ENCODE peak calls at places on chromosomes 2 and 18, in nine cellular contexts. T, G, R, E, C, J, Y, Q and A are unnamed samples.
A peak's percentile ranks its signal among the peaks of the same experiment; 100 is the strongest.

GRCh38 chr2:11705063-11705462 is 35.1 kb upstream of the NTSR2 start:
- DNase-seq in T (no peak), G (no peak), R (no peak), E (no peak), C (no peak), J (no peak), Y (no peak), Q (no peak), A (no peak)

GRCh38 chr2:71282493-71282892 is 49.1 kb upstream of the ZNF638 start:
- DNase-seq in T (no peak), G (peak; percentile 41), R (no peak), E (no peak), C (no peak), J (no peak), Y (no peak), Q (peak; percentile 10), A (peak; percentile 50)

GRCh38 chr2:112885503-112885897 is 25.5 kb upstream of the IL37 start:
- DNase-seq in T (no peak), G (no peak), R (no peak), E (no peak), C (no peak), J (no peak), Y (no peak), Q (no peak), A (no peak)

GRCh38 chr2:54422072-54422581 is 34.0 kb upstream of the SPTBN1 start:
- DNase-seq in T (no peak), G (no peak), R (no peak), E (no peak), C (no peak), J (no peak), Y (no peak), Q (no peak), A (no peak)

GRCh38 chr18:3649135-3649558 is 199.2 kb downstream of the TGIF1 start:
- DNase-seq in T (no peak), G (no peak), R (no peak), E (no peak), C (no peak), J (no peak), Y (no peak), Q (no peak), A (no peak)

GRCh38 chr2:69007603-69008002 is 5.4 kb upstream of the ANTXR1 start:
- DNase-seq in T (no peak), G (no peak), R (no peak), E (no peak), C (peak; percentile 19), J (no peak), Y (no peak), Q (no peak), A (no peak)

GRCh38 chr2:236935656-236936445 is 149.8 kb upstream of the COPS8 start:
- DNase-seq in T (no peak), G (no peak), R (no peak), E (no peak), C (no peak), J (no peak), Y (no peak), Q (no peak), A (no peak)

GRCh38 chr2:207765541-207765940 is 4.2 kb downstream of the FZD5 start:
- DNase-seq in T (no peak), G (peak; percentile 57), R (peak; percentile 50), E (no peak), C (no peak), J (no peak), Y (no peak), Q (no peak), A (no peak)

GRCh38 chr2:50448556-50448955 is 583.4 kb downstream of the NRXN1 start:
- DNase-seq in T (no peak), G (no peak), R (no peak), E (no peak), C (no peak), J (no peak), Y (no peak), Q (no peak), A (peak; percentile 46)

GRCh38 chr2:10489842-10490555 is 41.9 kb upstream of the ODC1 start:
- DNase-seq in T (peak; percentile 24), G (no peak), R (no peak), E (no peak), C (no peak), J (no peak), Y (no peak), Q (no peak), A (no peak)

GRCh38 chr18:8890957-8891464 is 185.7 kb downstream of the MTCL1 start:
- DNase-seq in T (no peak), G (peak; percentile 92), R (peak; percentile 75), E (no peak), C (peak; percentile 83), J (no peak), Y (no peak), Q (peak; percentile 66), A (no peak)

GRCh38 chr2:222671259-222672067 is at the start of gene MOGAT1:
- DNase-seq in T (peak; percentile 66), G (no peak), R (peak; percentile 94), E (peak; percentile 96), C (no peak), J (peak; percentile 43), Y (no peak), Q (no peak), A (no peak)

GRCh38 chr2:85758361-85759256 is 4.8 kb downstream of the ATOH8 start:
- DNase-seq in T (no peak), G (no peak), R (no peak), E (peak; percentile 84), C (no peak), J (no peak), Y (no peak), Q (no peak), A (no peak)

GRCh38 chr18:46916551-46917107 is 678 bp downstream of the PIAS2 start:
- DNase-seq in T (no peak), G (peak; percentile 14), R (no peak), E (peak; percentile 34), C (peak; percentile 56), J (no peak), Y (no peak), Q (no peak), A (no peak)

DNA sequence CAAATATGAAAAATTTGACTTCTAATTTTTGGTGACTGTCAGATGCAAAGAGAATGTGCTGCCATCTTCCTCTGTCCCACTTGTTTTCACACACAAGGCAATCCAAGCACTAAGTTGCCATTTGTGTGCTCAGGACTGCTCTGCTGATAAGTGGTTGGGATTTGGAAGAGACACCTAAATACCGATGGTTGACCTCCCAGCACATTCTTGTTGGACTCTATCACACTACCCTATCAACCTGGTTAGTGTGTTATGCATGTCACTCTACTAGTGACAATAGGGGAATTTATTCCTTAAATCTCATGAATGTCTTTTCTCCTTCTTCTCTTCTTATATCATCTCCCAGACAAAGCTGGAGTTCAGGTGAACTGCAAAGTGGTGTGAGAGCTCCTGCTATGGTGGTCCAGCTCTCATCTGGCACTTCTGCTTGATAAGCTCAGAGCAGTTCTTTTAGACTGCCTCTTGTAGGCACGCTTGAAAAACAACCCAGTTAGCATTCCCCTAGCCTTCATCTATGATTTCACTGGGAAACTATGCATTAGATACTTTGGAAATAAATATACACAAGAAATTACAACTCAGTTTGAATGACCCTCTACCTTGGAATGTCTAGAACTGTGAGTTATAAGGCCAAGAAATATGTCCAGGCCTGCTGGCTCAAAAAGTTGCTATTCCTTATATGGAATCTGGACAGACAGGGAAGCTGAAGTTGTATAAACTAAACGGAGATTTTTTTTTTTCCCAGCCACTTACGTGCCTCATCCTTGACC is 404.8 kb downstream of the MEIS1 start:
- DNase-seq in T (no peak), G (peak; percentile 66), R (peak; percentile 8), E (no peak), C (no peak), J (no peak), Y (no peak), Q (no peak), A (no peak)
- TF ChIP-seq CTCF in T (no peak), G (no peak), R (no peak), E (no peak), C (no peak), J (no peak), Y (no peak), Q (no peak), A (no peak)

GRCh38 chr18:31892936-31893335 is 50.0 kb downstream of the TRAPPC8 start:
- DNase-seq in T (no peak), G (no peak), R (no peak), E (no peak), C (no peak), J (no peak), Y (no peak), Q (no peak), A (no peak)

GRCh38 chr18:31891566-31891965 is 51.4 kb downstream of the TRAPPC8 start:
- DNase-seq in T (no peak), G (no peak), R (no peak), E (no peak), C (no peak), J (no peak), Y (no peak), Q (no peak), A (no peak)
- TF ChIP-seq CTCF in T (no peak), G (no peak), R (no peak), E (no peak), C (no peak), J (no peak), Y (no peak), Q (no peak), A (no peak)

GRCh38 chr18:35389095-35389618 is 12.0 kb upstream of the ZNF396 start:
- DNase-seq in T (no peak), G (no peak), R (no peak), E (no peak), C (peak; percentile 47), J (no peak), Y (no peak), Q (no peak), A (no peak)

GRCh38 chr18:35383136-35383535 is 6.0 kb upstream of the ZNF396 start:
- DNase-seq in T (no peak), G (no peak), R (no peak), E (no peak), C (no peak), J (no peak), Y (no peak), Q (no peak), A (no peak)

GRCh38 chr18:35386600-35387366 is 9.6 kb upstream of the ZNF396 start:
- DNase-seq in T (peak; percentile 52), G (peak; percentile 83), R (peak; percentile 72), E (peak; percentile 68), C (peak; percentile 82), J (peak; percentile 66), Y (peak; percentile 22), Q (peak; percentile 53), A (peak; percentile 66)

GRCh38 chr18:35390956-35391695 is 14.0 kb upstream of the ZNF396 start:
- DNase-seq in T (no peak), G (no peak), R (no peak), E (no peak), C (no peak), J (no peak), Y (no peak), Q (no peak), A (no peak)

DNA sequence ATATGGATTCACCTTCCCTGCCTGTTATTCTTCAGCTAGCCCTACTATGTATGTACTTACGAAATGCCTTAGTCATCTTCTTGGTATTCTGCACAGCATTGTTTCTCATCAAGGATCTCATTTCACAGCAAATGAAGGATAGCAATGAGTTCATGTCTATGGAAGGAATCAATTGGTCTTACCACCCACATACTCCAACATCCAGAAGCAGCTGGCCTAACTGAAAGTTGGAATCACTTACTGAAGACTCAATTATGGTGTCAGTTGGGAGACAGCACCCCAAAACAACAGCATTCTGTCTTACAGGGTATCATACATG is 10.2 kb upstream of the ZNF396 start:
- DNase-seq in T (no peak), G (no peak), R (no peak), E (no peak), C (no peak), J (no peak), Y (no peak), Q (no peak), A (no peak)
- TF ChIP-seq CTCF in T (no peak), G (no peak), R (no peak), E (no peak), C (no peak), J (no peak), Y (no peak), Q (no peak), A (no peak)

GRCh38 chr2:135819211-135819610 is 17.8 kb downstream of the LCT start:
- DNase-seq in T (no peak), G (peak; percentile 47), R (peak; percentile 24), E (no peak), C (peak; percentile 16), J (no peak), Y (peak; percentile 24), Q (no peak), A (peak; percentile 33)
- TF ChIP-seq CTCF in T (no peak), G (peak; percentile 39), R (peak; percentile 23), E (peak; percentile 42), C (peak; percentile 34), J (no peak), Y (peak; percentile 51), Q (peak; percentile 77), A (peak; percentile 54)